ENCODE peak calls at places on chromosomes 1 and 21, in five cellular contexts. W, V, Z, J and F are unnamed samples.

GRCh38 chr1:12034381-12034801 is 15.1 kb downstream of the MIIP start:
- DNase-seq in Z (no peak), V (no peak), W (no peak), J (peak; percentile 30), F (no peak)

GRCh38 chr1:187911820-187912219 is 1083.1 kb downstream of the PLA2G4A start:
- DNase-seq in W (no peak), V (no peak), Z (no peak), J (no peak), F (no peak)

GRCh38 chr1:2209400-2210083 is 15.0 kb upstream of the FAAP20 start:
- DNase-seq in J (no peak), W (no peak), Z (no peak), V (no peak), F (no peak)

GRCh38 chr1:94463765-94464330 is 45.7 kb downstream of the ABCD3 start:
- DNase-seq in V (peak; percentile 27), Z (no peak), J (peak; percentile 63), W (no peak), F (no peak)

GRCh38 chr1:202656951-202657646 is 53.2 kb downstream of the SYT2 start:
- DNase-seq in W (peak; percentile 84), V (no peak), Z (peak; percentile 86), J (peak; percentile 61), F (peak; percentile 69)

GRCh38 chr1:161374373-161374772 is 6.7 kb upstream of the CFAP126 start:
- DNase-seq in V (no peak), W (no peak), Z (no peak), J (peak; percentile 28), F (no peak)

GRCh38 chr1:44503625-44504024 is 98.6 kb downstream of the RNF220 start:
- DNase-seq in V (no peak), Z (no peak), J (no peak), W (no peak), F (no peak)

GRCh38 chr1:161691846-161692245 is 15.2 kb upstream of the FCRLA start:
- DNase-seq in J (no peak), V (no peak), W (no peak), Z (no peak), F (no peak)

GRCh38 chr1:153777648-153778047 is 2.4 kb downstream of the SLC27A3 start:
- DNase-seq in J (no peak), W (no peak), Z (no peak), V (no peak), F (no peak)

GRCh38 chr1:159838715-159839114 is 12.0 kb downstream of the SLAMF8 start:
- DNase-seq in V (no peak), W (no peak), J (no peak), Z (no peak), F (no peak)

GRCh38 chr1:75548721-75549480 is 62.0 kb downstream of the SLC44A5 start:
- DNase-seq in W (no peak), Z (no peak), J (no peak), V (no peak), F (no peak)

GRCh38 chr1:15243275-15244043 is 3.6 kb upstream of the FHAD1 start:
- DNase-seq in V (peak; percentile 65), W (no peak), J (no peak), Z (no peak), F (no peak)

GRCh38 chr21:20661221-20661620 is 337.0 kb upstream of the NCAM2 start:
- DNase-seq in W (no peak), Z (no peak), V (no peak), J (no peak), F (no peak)

GRCh38 chr1:102834688-102835320 is 273.5 kb downstream of the COL11A1 start:
- DNase-seq in V (peak; percentile 84), W (no peak), J (peak; percentile 45), Z (no peak), F (no peak)

GRCh38 chr1:84998642-84999280 is 1.8 kb upstream of the MCOLN2 start:
- DNase-seq in J (peak; percentile 17), V (no peak), Z (no peak), W (no peak), F (peak; percentile 5)

GRCh38 chr1:31796707-31797106 is 19.1 kb downstream of the SPOCD1 start:
- DNase-seq in V (no peak), J (no peak), W (no peak), Z (no peak), F (no peak)

GRCh38 chr1:209648931-209649776 is 3.1 kb downstream of the LAMB3 start:
- DNase-seq in V (no peak), W (no peak), Z (no peak), J (peak; percentile 96), F (no peak)

GRCh38 chr1:190754769-190755168 is 277.1 kb upstream of the BRINP3 start:
- DNase-seq in Z (no peak), W (no peak), J (no peak), V (no peak), F (no peak)

GRCh38 chr21:37366488-37367300 is at the start of gene DYRK1A:
- DNase-seq in Z (peak; percentile 95), W (peak; percentile 99), V (peak; percentile 98), J (peak; percentile 100), F (peak; percentile 99)

GRCh38 chr21:37364722-37365121 is 1.9 kb upstream of the DYRK1A start:
- DNase-seq in V (no peak), W (no peak), J (no peak), Z (no peak), F (no peak)

GRCh38 chr21:37367301-37367757 is 756 bp downstream of the DYRK1A start:
- DNase-seq in V (no peak), W (no peak), J (no peak), Z (no peak), F (no peak)

GRCh38 chr21:37363936-37364335 is 2.6 kb upstream of the DYRK1A start:
- DNase-seq in J (no peak), W (no peak), V (no peak), Z (no peak), F (no peak)

DNA sequence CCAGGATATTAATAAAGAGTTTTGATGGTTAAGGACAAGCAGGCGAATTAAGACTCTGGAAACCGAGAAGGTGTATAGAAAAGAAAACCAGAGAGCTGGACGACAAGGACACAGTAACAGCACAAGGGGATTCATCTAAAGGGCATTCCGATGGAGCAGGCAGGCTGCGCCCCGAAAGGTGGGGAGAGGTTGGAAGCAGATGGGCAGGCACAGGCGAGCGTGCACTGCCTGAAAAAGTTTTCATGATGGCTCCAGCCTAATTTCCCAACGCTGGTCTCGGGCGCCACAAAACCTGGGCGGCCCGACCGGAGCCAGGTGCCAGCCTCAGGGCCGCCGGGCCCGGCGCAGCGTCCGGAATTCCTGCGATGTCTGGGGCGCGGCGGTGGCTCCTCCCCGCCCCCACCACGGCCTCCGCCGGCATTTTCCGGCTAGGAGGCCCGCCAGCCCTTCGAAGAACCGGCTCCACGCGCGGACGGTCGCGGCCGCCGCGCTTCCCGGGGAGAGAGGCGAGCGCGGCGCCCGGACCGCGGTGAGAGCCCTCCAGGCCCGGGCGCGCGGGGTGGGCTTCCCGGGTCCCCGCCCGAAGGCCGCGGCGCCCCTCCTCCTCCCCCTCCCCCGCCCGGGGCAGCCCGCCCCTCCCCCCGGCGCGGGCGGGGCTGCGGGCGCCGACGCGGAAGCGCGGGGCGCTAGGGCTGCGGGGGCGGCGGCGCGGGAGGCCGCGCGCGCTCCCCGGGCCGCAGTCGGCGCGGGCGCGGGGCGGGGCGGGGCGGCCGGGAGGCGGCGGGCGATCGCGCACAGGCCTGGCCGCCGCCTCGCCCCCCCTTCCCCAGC is 701 bp upstream of the DYRK1A start:
- DNase-seq in W (peak; percentile 70), Z (peak; percentile 86), J (peak; percentile 69), V (peak; percentile 91), F (peak; percentile 75)
- H4K91ac ChIP-seq in W (no peak overlapping the region), Z (peak overlapping the region; percentile 36), J (peak overlapping the region; percentile 60), V (peak overlapping the region; percentile 97), F (peak overlapping the region; percentile 72)

DNA sequence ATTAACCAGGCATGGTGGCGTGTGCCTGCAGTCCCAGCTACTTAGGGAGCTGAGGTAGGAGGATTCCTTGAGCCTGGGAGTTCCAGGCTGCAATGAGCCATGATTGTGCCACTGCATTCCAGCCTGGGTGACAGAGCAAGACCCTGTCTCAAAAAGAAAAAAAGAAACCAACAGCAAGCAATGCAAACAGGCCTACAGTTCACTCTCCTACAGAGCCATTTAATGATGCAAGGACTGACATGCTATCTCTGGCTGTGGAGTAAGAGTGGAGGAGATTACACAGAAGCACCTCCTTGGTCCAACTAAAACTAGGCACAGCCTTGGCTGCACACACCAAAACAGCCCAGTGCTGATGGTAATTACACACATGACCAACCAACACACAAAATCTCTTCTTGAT is 127.5 kb upstream of the SOD1 start:
- DNase-seq in V (no peak), J (no peak), W (no peak), Z (no peak), F (no peak)
- H2BK12ac ChIP-seq in V (no peak overlapping the region), J (no peak overlapping the region), W (no peak overlapping the region), Z (no peak overlapping the region), F (no peak overlapping the region)

GRCh38 chr1:33366766-33367487 is 46.0 kb upstream of the A3GALT2 start:
- DNase-seq in W (no peak), J (no peak), V (no peak), Z (no peak), F (no peak)
- H4K91ac ChIP-seq in W (no peak overlapping the region), J (peak overlapping the region; percentile 85), V (no peak overlapping the region), Z (no peak overlapping the region), F (no peak overlapping the region)

GRCh38 chr1:7117599-7118281 is 332.5 kb downstream of the CAMTA1 start:
- DNase-seq in Z (peak; percentile 52), V (peak; percentile 57), J (peak; percentile 25), W (peak; percentile 84), F (no peak)
- H2BK12ac ChIP-seq in Z (no peak overlapping the region), V (no peak overlapping the region), J (no peak overlapping the region), W (no peak overlapping the region), F (no peak overlapping the region)

GRCh38 chr1:109474697-109475096 is 8.4 kb downstream of the SYPL2 start:
- DNase-seq in V (no peak), J (no peak), W (peak; percentile 4), Z (no peak), F (no peak)
- H4K91ac ChIP-seq in V (no peak overlapping the region), J (peak overlapping the region; percentile 54), W (no peak overlapping the region), Z (no peak overlapping the region), F (no peak overlapping the region)

DNA sequence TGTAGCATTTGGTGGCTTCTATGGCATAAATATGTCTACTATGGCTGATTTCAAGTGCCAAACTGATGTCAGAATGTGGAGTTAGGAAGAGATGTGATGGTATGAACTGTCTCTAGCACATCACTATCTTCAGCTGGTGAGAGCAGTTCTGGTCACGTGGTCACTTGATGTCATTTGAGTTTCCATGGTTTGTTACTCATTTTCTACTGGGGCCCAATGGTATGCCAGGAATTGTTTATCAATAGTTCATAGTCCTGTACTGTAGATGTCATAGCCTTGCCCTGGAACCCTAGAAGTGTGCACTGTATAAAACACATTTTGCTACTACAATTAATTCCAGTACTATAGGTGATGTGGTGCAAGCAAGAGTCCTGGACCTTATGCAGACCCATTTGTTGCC is 153.7 kb downstream of the PDE4B start:
- DNase-seq in V (no peak), J (no peak), W (no peak), Z (no peak), F (no peak)
- H2BK12ac ChIP-seq in V (no peak overlapping the region), J (no peak overlapping the region), W (no peak overlapping the region), Z (no peak overlapping the region), F (no peak overlapping the region)